ENCODE peak calls at places on chromosome 13, in four cellular contexts. One of them, this sample, is unnamed.

GRCh38 chr13:99061411-99061810 is 83.5 kb upstream of the DOCK9 start:
- DNase-seq in H9: no peak
- DNase-seq in mesendoderm: no peak
- DNase-seq in H1: no peak
- DNase-seq in this sample: no peak

GRCh38 chr13:98570929-98571372 is 6.0 kb downstream of the STK24 start:
- DNase-seq in H9: no peak
- DNase-seq in mesendoderm: no peak
- DNase-seq in H1: no peak
- DNase-seq in this sample: no peak

GRCh38 chr13:30371649-30372265 is 50.5 kb upstream of the UBE2L5 start:
- DNase-seq in H9: no peak
- DNase-seq in mesendoderm: no peak
- DNase-seq in H1: no peak
- DNase-seq in this sample: peak; percentile 82

GRCh38 chr13:28819046-28819747 is 942 bp upstream of the MTUS2 start:
- DNase-seq in H9: no peak
- DNase-seq in mesendoderm: peak; percentile 52
- DNase-seq in H1: peak; percentile 76
- DNase-seq in this sample: peak; percentile 12

GRCh38 chr13:101706651-101707050 is 254.2 kb downstream of the ITGBL1 start:
- DNase-seq in H9: no peak
- DNase-seq in mesendoderm: peak; percentile 4
- DNase-seq in H1: no peak
- DNase-seq in this sample: peak; percentile 94

GRCh38 chr13:70107498-70108271 is at the start of gene ATXN8OS:
- DNase-seq in H9: peak; percentile 59
- DNase-seq in mesendoderm: peak; percentile 38
- DNase-seq in H1: peak; percentile 72
- DNase-seq in this sample: no peak

GRCh38 chr13:20401958-20402856 is 123.5 kb downstream of the CRYL1 start:
- DNase-seq in H9: no peak
- DNase-seq in mesendoderm: peak; percentile 85
- DNase-seq in H1: no peak
- DNase-seq in this sample: peak; percentile 59

GRCh38 chr13:41178040-41178439 is 16.3 kb downstream of the KBTBD7 start:
- DNase-seq in H9: no peak
- DNase-seq in mesendoderm: peak; percentile 46
- DNase-seq in H1: no peak
- DNase-seq in this sample: peak; percentile 47

GRCh38 chr13:30429721-30430694 is 7.7 kb downstream of the UBE2L5 start:
- DNase-seq in H9: no peak
- DNase-seq in mesendoderm: peak; percentile 50
- DNase-seq in H1: no peak
- DNase-seq in this sample: peak; percentile 95

GRCh38 chr13:31742102-31742695 is 2.9 kb downstream of the RXFP2 start:
- DNase-seq in H9: peak; percentile 66
- DNase-seq in mesendoderm: peak; percentile 72
- DNase-seq in H1: peak; percentile 83
- DNase-seq in this sample: peak; percentile 69

GRCh38 chr13:111243981-111244380 is 76.5 kb upstream of the TEX29 start:
- DNase-seq in H9: no peak
- DNase-seq in mesendoderm: no peak
- DNase-seq in H1: no peak
- DNase-seq in this sample: no peak

GRCh38 chr13:20993661-20994440 is 67.5 kb downstream of the LATS2 start:
- DNase-seq in H9: no peak
- DNase-seq in mesendoderm: no peak
- DNase-seq in H1: no peak
- DNase-seq in this sample: peak; percentile 51

GRCh38 chr13:62706035-62706434 is 1290.4 kb upstream of the PCDH20 start:
- DNase-seq in H9: no peak
- DNase-seq in mesendoderm: no peak
- DNase-seq in H1: no peak
- DNase-seq in this sample: peak; percentile 25

GRCh38 chr13:90518398-90518797 is 829.1 kb upstream of the MIR17HG start:
- DNase-seq in H9: no peak
- DNase-seq in mesendoderm: no peak
- DNase-seq in H1: no peak
- DNase-seq in this sample: no peak

GRCh38 chr13:97256343-97256783 is 34.2 kb downstream of the MBNL2 start:
- DNase-seq in H9: no peak
- DNase-seq in mesendoderm: peak; percentile 58
- DNase-seq in H1: no peak
- DNase-seq in this sample: peak; percentile 97

GRCh38 chr13:104510422-104510821 is 1444.2 kb upstream of the SLC10A2 start:
- DNase-seq in H9: no peak
- DNase-seq in mesendoderm: no peak
- DNase-seq in H1: no peak
- DNase-seq in this sample: no peak

GRCh38 chr13:33727356-33728083 is 90.4 kb upstream of the RFC3 start:
- DNase-seq in H9: no peak
- DNase-seq in mesendoderm: no peak
- DNase-seq in H1: no peak
- DNase-seq in this sample: no peak

GRCh38 chr13:67228909-67229308 is 1.2 kb downstream of the PCDH9 start:
- DNase-seq in H9: no peak
- DNase-seq in mesendoderm: no peak
- DNase-seq in H1: no peak
- DNase-seq in this sample: peak; percentile 32

GRCh38 chr13:28718538-28719226 is at the start of gene SLC46A3:
- DNase-seq in H9: peak; percentile 98
- DNase-seq in mesendoderm: peak; percentile 98
- DNase-seq in H1: peak; percentile 98
- DNase-seq in this sample: peak; percentile 98

GRCh38 chr13:29835280-29836061 is 14.9 kb downstream of the UBL3 start:
- DNase-seq in H9: peak; percentile 41
- DNase-seq in mesendoderm: peak; percentile 58
- DNase-seq in H1: no peak
- DNase-seq in this sample: no peak

GRCh38 chr13:50911051-50911690 is 1.6 kb downstream of the RNASEH2B start:
- DNase-seq in H9: no peak
- DNase-seq in mesendoderm: no peak
- DNase-seq in H1: no peak
- DNase-seq in this sample: no peak

GRCh38 chr13:77975358-77976042 is 56.9 kb upstream of the EDNRB start:
- DNase-seq in H9: no peak
- DNase-seq in mesendoderm: no peak
- DNase-seq in H1: no peak
- DNase-seq in this sample: no peak

GRCh38 chr13:53126803-53127202 is 98.2 kb downstream of the OLFM4 start:
- DNase-seq in H9: no peak
- DNase-seq in mesendoderm: no peak
- DNase-seq in H1: no peak
- DNase-seq in this sample: peak; percentile 65

GRCh38 chr13:41075034-41075433 is 13.7 kb downstream of the WBP4 start:
- DNase-seq in H9: no peak
- DNase-seq in mesendoderm: peak; percentile 22
- DNase-seq in H1: no peak
- DNase-seq in this sample: peak; percentile 49

GRCh38 chr13:49563513-49563912 is 21.8 kb downstream of the RCBTB1 start:
- DNase-seq in H9: no peak
- DNase-seq in mesendoderm: no peak
- DNase-seq in H1: no peak
- DNase-seq in this sample: peak; percentile 28

GRCh38 chr13:106104281-106104901 is 431.1 kb downstream of the EFNB2 start:
- DNase-seq in H9: no peak
- DNase-seq in mesendoderm: peak; percentile 65
- DNase-seq in H1: no peak
- DNase-seq in this sample: peak; percentile 91

GRCh38 chr13:104586010-104586746 is 1520.0 kb upstream of the SLC10A2 start:
- DNase-seq in H9: no peak
- DNase-seq in mesendoderm: no peak
- DNase-seq in H1: no peak
- DNase-seq in this sample: peak; percentile 87

GRCh38 chr13:41111454-41111853 is 21.1 kb downstream of the KBTBD6 start:
- DNase-seq in H9: no peak
- DNase-seq in mesendoderm: no peak
- DNase-seq in H1: no peak
- DNase-seq in this sample: peak; percentile 52

GRCh38 chr13:105518086-105518485 is 1017.4 kb downstream of the EFNB2 start:
- DNase-seq in H9: no peak
- DNase-seq in mesendoderm: no peak
- DNase-seq in H1: no peak
- DNase-seq in this sample: peak; percentile 26

GRCh38 chr13:48680756-48681392 is 27.1 kb downstream of the CYSLTR2 start:
- DNase-seq in H9: no peak
- DNase-seq in mesendoderm: no peak
- DNase-seq in H1: no peak
- DNase-seq in this sample: no peak

GRCh38 chr13:102580552-102581169 is 16.1 kb upstream of the TPP2 start:
- DNase-seq in H9: no peak
- DNase-seq in mesendoderm: peak; percentile 65
- DNase-seq in H1: no peak
- DNase-seq in this sample: peak; percentile 80

GRCh38 chr13:32031815-32032345 is 306 bp downstream of the FRY start:
- DNase-seq in H9: no peak
- DNase-seq in mesendoderm: peak; percentile 31
- DNase-seq in H1: no peak
- DNase-seq in this sample: no peak

GRCh38 chr13:28322256-28322895 is 172.6 kb downstream of the FLT1 start:
- DNase-seq in H9: no peak
- DNase-seq in mesendoderm: no peak
- DNase-seq in H1: no peak
- DNase-seq in this sample: peak; percentile 42

GRCh38 chr13:77360032-77360431 is 33.1 kb upstream of the MYCBP2 start:
- DNase-seq in H9: no peak
- DNase-seq in mesendoderm: no peak
- DNase-seq in H1: no peak
- DNase-seq in this sample: no peak

GRCh38 chr13:46377554-46377953 is 9.5 kb downstream of the RUBCNL start:
- DNase-seq in H9: no peak
- DNase-seq in mesendoderm: no peak
- DNase-seq in H1: no peak
- DNase-seq in this sample: no peak

GRCh38 chr13:50713849-50714248 is 129.6 kb downstream of the DLEU7 start:
- DNase-seq in H9: no peak
- DNase-seq in mesendoderm: no peak
- DNase-seq in H1: no peak
- DNase-seq in this sample: peak; percentile 59

GRCh38 chr13:72023895-72024294 is 156.9 kb upstream of the DACH1 start:
- DNase-seq in H9: no peak
- DNase-seq in mesendoderm: no peak
- DNase-seq in H1: no peak
- DNase-seq in this sample: no peak

GRCh38 chr13:25330541-25330940 is 29.1 kb downstream of the NUP58 start:
- DNase-seq in H9: no peak
- DNase-seq in mesendoderm: no peak
- DNase-seq in H1: no peak
- DNase-seq in this sample: peak; percentile 28

GRCh38 chr13:34108396-34108795 is 290.4 kb downstream of the RFC3 start:
- DNase-seq in H9: no peak
- DNase-seq in mesendoderm: no peak
- DNase-seq in H1: no peak
- DNase-seq in this sample: no peak

GRCh38 chr13:44165895-44166496 is 207.6 kb upstream of the SERP2 start:
- DNase-seq in H9: peak; percentile 37
- DNase-seq in mesendoderm: peak; percentile 22
- DNase-seq in H1: no peak
- DNase-seq in this sample: no peak
- H3K56ac ChIP-seq in H9: no peak overlapping the region
- H3K56ac ChIP-seq in mesendoderm: no peak overlapping the region
- H3K56ac ChIP-seq in H1: no peak overlapping the region
- H3K56ac ChIP-seq in this sample: no peak overlapping the region

GRCh38 chr13:27170221-27170520 is 1.4 kb downstream of the USP12 start:
- DNase-seq in H9: no peak
- DNase-seq in mesendoderm: no peak
- DNase-seq in H1: no peak
- DNase-seq in this sample: peak; percentile 84
- H3K56ac ChIP-seq in H9: no peak overlapping the region
- H3K56ac ChIP-seq in mesendoderm: peak overlapping the region; percentile 64
- H3K56ac ChIP-seq in H1: no peak overlapping the region
- H3K56ac ChIP-seq in this sample: peak overlapping the region; percentile 35

GRCh38 chr13:27082325-27082724 is 89.3 kb downstream of the USP12 start:
- DNase-seq in H9: no peak
- DNase-seq in mesendoderm: no peak
- DNase-seq in H1: no peak
- DNase-seq in this sample: no peak
- H3K56ac ChIP-seq in H9: no peak overlapping the region
- H3K56ac ChIP-seq in mesendoderm: no peak overlapping the region
- H3K56ac ChIP-seq in H1: no peak overlapping the region
- H3K56ac ChIP-seq in this sample: no peak overlapping the region

GRCh38 chr13:113443991-113444390 is 9.3 kb downstream of the ADPRHL1 start:
- DNase-seq in H9: no peak
- DNase-seq in mesendoderm: no peak
- DNase-seq in H1: no peak
- DNase-seq in this sample: no peak
- H3K56ac ChIP-seq in H9: no peak overlapping the region
- H3K56ac ChIP-seq in mesendoderm: no peak overlapping the region
- H3K56ac ChIP-seq in H1: no peak overlapping the region
- H3K56ac ChIP-seq in this sample: no peak overlapping the region